ENCODE peak calls at places on chromosome 1, in five cellular contexts. O is HepG2, Y is HCT116, U is H1, Z is GM12878. I is an unnamed sample.

GRCh38 chr1:17912491-17912890 is 157.4 kb downstream of the ACTL8 start:
- DNase-seq in Y (no peak), Z (no peak), O (no peak), U (no peak), I (no peak)

GRCh38 chr1:227559499-227559898 is 3.9 kb upstream of the ZNF678 start:
- DNase-seq in Y (no peak), Z (no peak), U (no peak), O (no peak), I (no peak)

GRCh38 chr1:228034954-228035837 is 28.4 kb downstream of the WNT3A start:
- DNase-seq in U (peak; percentile 41), Z (no peak), Y (no peak), O (no peak), I (no peak)

GRCh38 chr1:55209247-55209646 is 5.9 kb downstream of the USP24 start:
- DNase-seq in Z (no peak), Y (no peak), O (no peak), U (no peak), I (peak; percentile 43)

GRCh38 chr1:234591131-234591530 is 18.8 kb downstream of the IRF2BP2 start:
- DNase-seq in O (no peak), Z (no peak), U (no peak), Y (no peak), I (no peak)

GRCh38 chr1:184635347-184636155 is 119.1 kb downstream of the EDEM3 start:
- DNase-seq in U (no peak), O (no peak), Y (no peak), Z (no peak), I (no peak)

GRCh38 chr1:9174243-9174642 is 45.3 kb upstream of the GPR157 start:
- DNase-seq in O (no peak), Y (no peak), U (no peak), Z (no peak), I (no peak)

GRCh38 chr1:54274448-54274847 is 74.5 kb downstream of the MRPL37 start:
- DNase-seq in Z (no peak), Y (no peak), U (no peak), O (no peak), I (no peak)

GRCh38 chr1:33988161-33988560 is 124.3 kb downstream of the HMGB4 start:
- DNase-seq in Y (no peak), O (no peak), U (no peak), Z (no peak), I (no peak)

GRCh38 chr1:247840819-247841218 is 877 bp downstream of the OR11L1 start:
- DNase-seq in O (no peak), Y (no peak), U (no peak), Z (no peak), I (no peak)

GRCh38 chr1:117930173-117930447 is 571 bp downstream of the WDR3 start:
- DNase-seq in Z (no peak), Y (no peak), O (no peak), U (no peak), I (no peak)

GRCh38 chr1:206002833-206003532 is at the start of gene RAB7B:
- DNase-seq in Y (no peak), O (no peak), Z (no peak), U (peak; percentile 41), I (no peak)

GRCh38 chr1:62588000-62588399 is 9.3 kb upstream of the ANGPTL3 start:
- DNase-seq in U (no peak), Y (no peak), Z (no peak), O (no peak), I (no peak)

GRCh38 chr1:11720033-11720376 is 15.9 kb upstream of the AGTRAP start:
- DNase-seq in O (no peak), U (no peak), Z (no peak), Y (no peak), I (no peak)

GRCh38 chr1:67322442-67322841 is 14.8 kb downstream of the IL12RB2 start:
- DNase-seq in Z (no peak), U (no peak), O (no peak), Y (no peak), I (no peak)

GRCh38 chr1:118986839-118987430 is 1.2 kb downstream of the TBX15 start:
- DNase-seq in Y (no peak), O (no peak), U (no peak), Z (no peak), I (peak; percentile 41)

GRCh38 chr1:109739738-109740614 is 862 bp downstream of the GSTM3 start:
- DNase-seq in O (peak; percentile 49), U (peak; percentile 89), Z (no peak), Y (no peak), I (peak; percentile 58)

GRCh38 chr1:180636138-180636537 is 4.3 kb downstream of the XPR1 start:
- DNase-seq in Z (no peak), Y (no peak), U (no peak), O (no peak), I (no peak)

GRCh38 chr1:27936370-27936769 is 1.6 kb downstream of the SMPDL3B start:
- DNase-seq in Z (no peak), U (no peak), O (no peak), Y (no peak), I (no peak)

GRCh38 chr1:211734791-211735190 is 59.4 kb upstream of the NEK2 start:
- DNase-seq in O (no peak), Z (no peak), U (no peak), Y (no peak), I (no peak)

GRCh38 chr1:53508991-53509663 is 49.9 kb downstream of the DMRTB1 start:
- DNase-seq in O (no peak), Y (no peak), U (no peak), Z (no peak), I (peak; percentile 15)

GRCh38 chr1:151998611-151999362 is 5.1 kb upstream of the S100A10 start:
- DNase-seq in Z (no peak), Y (no peak), O (no peak), U (no peak), I (no peak)

GRCh38 chr1:182768973-182769372 is 20.6 kb upstream of the NPL start:
- DNase-seq in Y (no peak), O (no peak), Z (no peak), U (no peak), I (no peak)

GRCh38 chr1:110765640-110766335 is 91.0 kb upstream of the KCNA3 start:
- DNase-seq in Y (peak; percentile 10), O (peak; percentile 25), U (no peak), Z (no peak), I (peak; percentile 57)

GRCh38 chr1:212366901-212367300 is 47.8 kb downstream of the PACC1 start:
- DNase-seq in Y (no peak), Z (no peak), O (no peak), U (no peak), I (no peak)

GRCh38 chr1:28246427-28246832 is 10.5 kb downstream of the ATP5IF1 start:
- DNase-seq in Y (no peak), U (no peak), Z (peak; percentile 67), O (peak; percentile 78), I (no peak)

GRCh38 chr1:118335372-118335771 is 150.3 kb upstream of the SPAG17 start:
- DNase-seq in Z (peak; percentile 68), O (no peak), U (no peak), Y (no peak), I (no peak)

GRCh38 chr1:154608522-154609294 is 722 bp upstream of the ADAR start:
- DNase-seq in U (peak; percentile 73), Y (no peak), O (peak; percentile 46), Z (no peak), I (peak; percentile 66)

GRCh38 chr1:235864965-235865525 is 1.7 kb downstream of the LYST start:
- DNase-seq in O (no peak), U (no peak), Y (no peak), Z (no peak), I (no peak)

GRCh38 chr1:46533179-46533864 is 18.1 kb downstream of the KNCN start:
- DNase-seq in O (no peak), Z (no peak), U (peak; percentile 78), Y (no peak), I (no peak)
- TF ChIP-seq SRF in O (no peak), Z (no peak), U (no peak), Y (no peak), I (no peak)

DNA sequence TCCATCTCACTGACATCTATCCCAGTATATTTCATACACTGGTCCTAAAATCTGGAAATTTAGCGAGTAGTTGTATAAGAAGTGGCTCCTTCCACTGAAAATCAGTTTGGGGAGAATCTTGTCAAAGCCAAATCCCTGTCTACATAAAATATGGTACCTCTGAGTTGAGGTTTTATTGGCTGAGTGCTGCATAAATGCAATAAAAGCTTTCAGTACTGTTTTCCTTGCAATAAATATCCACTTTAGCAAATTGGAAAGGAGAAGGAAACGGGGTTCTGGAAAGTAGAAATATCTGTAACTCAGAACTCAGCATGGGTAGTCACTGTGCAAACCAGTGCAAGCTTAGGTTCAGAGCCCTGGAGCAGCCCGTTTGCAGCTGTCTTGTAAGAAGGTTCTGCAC is 580.2 kb downstream of the SMYD3 start:
- DNase-seq in O (no peak), U (no peak), Z (no peak), Y (no peak), I (no peak)
- TF ChIP-seq SRF in O (no peak), U (no peak), Z (no peak), Y (no peak), I (no peak)

DNA sequence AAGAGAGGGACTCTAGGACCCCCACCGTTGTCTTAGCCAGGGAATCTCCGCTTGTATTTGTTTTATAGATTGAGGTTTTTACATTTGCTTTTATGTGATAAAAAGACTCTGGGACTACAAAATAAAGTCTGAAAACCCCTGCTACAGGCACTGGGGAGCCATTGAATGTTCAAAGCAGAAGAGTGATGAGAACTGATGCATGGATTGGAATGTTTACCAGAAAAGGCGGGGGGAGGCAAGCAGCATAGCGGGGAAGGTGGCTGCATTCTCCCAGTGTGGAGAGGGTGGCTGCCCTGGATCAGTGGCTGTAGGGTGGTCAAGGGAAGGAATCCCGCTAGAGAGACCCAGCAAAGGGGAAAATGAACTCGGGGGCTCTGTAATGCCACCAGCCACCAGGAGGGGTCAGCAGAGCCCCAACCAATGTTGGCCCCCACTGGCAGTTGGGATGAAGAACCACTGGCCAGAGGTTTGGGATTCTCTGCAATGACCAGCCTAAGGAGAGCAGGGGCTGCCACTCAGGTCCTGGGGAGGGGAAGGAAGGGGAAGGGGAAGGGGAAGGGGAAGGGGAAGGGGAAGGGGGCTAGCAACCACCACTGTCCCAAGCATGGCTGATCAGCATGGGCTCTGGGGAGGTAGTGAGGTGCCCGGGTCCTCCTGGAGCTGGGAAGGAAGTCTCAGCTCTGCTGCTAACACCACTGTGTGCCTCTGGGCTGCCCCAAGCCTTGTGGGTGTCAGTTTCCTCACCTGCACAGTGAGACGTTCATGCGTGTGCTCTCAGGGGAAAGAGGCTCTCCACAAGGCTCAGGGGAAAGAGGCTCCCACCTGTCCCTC is 19.2 kb upstream of the PEF1 start:
- DNase-seq in Y (peak; percentile 13), Z (no peak), U (peak; percentile 98), O (peak; percentile 28), I (peak; percentile 91)
- TF ChIP-seq SRF in Y (no peak), Z (no peak), U (no peak), O (no peak), I (no peak)

GRCh38 chr1:155983191-155984023 is 5.1 kb upstream of the ARHGEF2 start:
- DNase-seq in Z (no peak), O (peak; percentile 44), Y (peak; percentile 77), U (peak; percentile 54), I (no peak)
- TF ChIP-seq SRF in Z (no peak), O (no peak), Y (no peak), U (no peak), I (peak; percentile 71)

DNA sequence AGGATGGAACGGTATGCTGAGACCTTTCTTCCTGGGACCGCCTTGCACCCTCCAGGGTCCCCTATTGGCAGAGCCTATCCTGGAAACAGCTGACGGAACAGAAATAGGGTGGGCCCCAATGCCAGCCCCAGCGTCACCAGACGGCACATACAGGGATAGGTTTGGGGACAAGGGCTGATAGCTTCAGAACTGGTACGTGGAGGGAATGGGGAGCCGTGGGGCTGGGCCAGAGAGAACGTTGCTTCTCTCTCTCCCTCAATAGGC is 40.4 kb upstream of the CITED4 start:
- DNase-seq in U (no peak), O (no peak), Y (no peak), Z (no peak), I (no peak)
- TF ChIP-seq SRF in U (no peak), O (no peak), Y (no peak), Z (no peak), I (no peak)